ENCODE peak calls at places on chromosomes 6 and 20, in ten cellular contexts. Z is left lobe of liver; J is cardiac fibroblast; Y is myocyte; O is GM12864; E is HCEC 1CT; X is hepatocyte; Q is Kasumi-1; C is stimulated activated CD4-positive, alpha-beta T cell treated with anti-CD3 and anti-CD28 coated beads, Interleukin-4, amount 100 ng/mL, for 24 hours; I is DMS153. D is an unnamed sample.

GRCh38 chr20:11195899-11196558 is 522.2 kb upstream of the JAG1 start:
- DNase-seq in Z (no peak), J (peak), Y (no peak), O (no peak), E (peak), X (no peak), Q (no peak), C (no peak), I (no peak), D (no peak)

GRCh38 chr6:45681860-45682488 is 304.2 kb upstream of the SUPT3H start:
- DNase-seq in Z (no peak), J (peak), Y (peak), O (peak), E (peak), X (no peak), Q (peak), C (peak), I (no peak), D (no peak)

GRCh38 chr6:27651371-27651732 is 178.4 kb upstream of the ZNF184 start:
- DNase-seq in Z (no peak), J (peak), Y (peak), O (no peak), E (no peak), X (peak), Q (no peak), C (no peak), I (peak), D (peak)

GRCh38 chr20:53557157-53557556 is 36.5 kb downstream of the ZNF217 start:
- DNase-seq in Z (no peak), J (no peak), Y (no peak), O (no peak), E (no peak), X (no peak), Q (no peak), C (no peak), I (no peak), D (no peak)

GRCh38 chr6:148396926-148397325 is 54.3 kb downstream of the SASH1 start:
- DNase-seq in Z (no peak), J (no peak), Y (no peak), O (no peak), E (no peak), X (no peak), Q (no peak), C (no peak), I (no peak), D (no peak)

GRCh38 chr6:151209071-151209831 is 30.5 kb upstream of the AKAP12 start:
- DNase-seq in Z (no peak), J (peak), Y (peak), O (no peak), E (no peak), X (peak), Q (no peak), C (no peak), I (peak), D (no peak)

GRCh38 chr20:18805881-18806280 is 7.7 kb upstream of the SCP2D1 start:
- DNase-seq in Z (no peak), J (peak), Y (no peak), O (no peak), E (peak), X (peak), Q (no peak), C (no peak), I (no peak), D (peak)

GRCh38 chr6:3403244-3404154 is 53.4 kb downstream of the SLC22A23 start:
- DNase-seq in Z (peak), J (no peak), Y (no peak), O (no peak), E (no peak), X (peak), Q (no peak), C (no peak), I (no peak), D (peak)

GRCh38 chr20:50928469-50928868 is 2.8 kb downstream of the ADNP start:
- DNase-seq in Z (no peak), J (no peak), Y (no peak), O (no peak), E (no peak), X (no peak), Q (peak), C (no peak), I (no peak), D (no peak)

GRCh38 chr20:47360207-47360488 is 3.6 kb upstream of the ZMYND8 start:
- DNase-seq in Z (no peak), J (peak), Y (no peak), O (no peak), E (peak), X (peak), Q (no peak), C (no peak), I (peak), D (no peak)

GRCh38 chr20:61253640-61254511 is 1.8 kb downstream of the CDH4 start:
- DNase-seq in Z (no peak), J (peak), Y (no peak), O (no peak), E (peak), X (peak), Q (no peak), C (no peak), I (no peak), D (no peak)

GRCh38 chr6:65059568-65059967 is 647.5 kb downstream of the EYS start:
- DNase-seq in Z (no peak), J (no peak), Y (no peak), O (no peak), E (no peak), X (no peak), Q (no peak), C (no peak), I (no peak), D (no peak)

GRCh38 chr20:59845472-59845871 is 88.0 kb downstream of the SYCP2 start:
- DNase-seq in Z (no peak), J (no peak), Y (no peak), O (no peak), E (no peak), X (no peak), Q (no peak), C (no peak), I (no peak), D (no peak)

GRCh38 chr6:129894904-129895303 is 33.8 kb upstream of the TMEM244 start:
- DNase-seq in Z (no peak), J (no peak), Y (no peak), O (no peak), E (no peak), X (no peak), Q (no peak), C (no peak), I (no peak), D (no peak)

GRCh38 chr6:20708367-20709124 is 174.3 kb downstream of the CDKAL1 start:
- DNase-seq in Z (no peak), J (no peak), Y (peak), O (no peak), E (no peak), X (no peak), Q (no peak), C (peak), I (no peak), D (no peak)

GRCh38 chr6:166395351-166395750 is 12.6 kb upstream of the MPC1 start:
- DNase-seq in Z (no peak), J (no peak), Y (no peak), O (no peak), E (no peak), X (no peak), Q (no peak), C (no peak), I (no peak), D (no peak)

GRCh38 chr20:63125893-63126601 is 89.9 kb downstream of the YTHDF1 start:
- DNase-seq in Z (no peak), J (no peak), Y (no peak), O (no peak), E (no peak), X (no peak), Q (no peak), C (no peak), I (no peak), D (no peak)

GRCh38 chr20:46423882-46424482 is 17.6 kb upstream of the ELMO2 start:
- DNase-seq in Z (no peak), J (peak), Y (no peak), O (no peak), E (no peak), X (no peak), Q (no peak), C (no peak), I (no peak), D (no peak)

D was measured in WERI-Rb-1.